ENCODE peak calls at places on chromosomes 4 and X, in eight cellular contexts. G, A, X, N, T, D, J and M are unnamed samples.

GRCh38 chrX:13013353-13014110 is 30.9 kb downstream of the FAM9C start:
- DNase-seq in G (peak; percentile 66), A (peak; percentile 78), X (peak; percentile 41), N (no peak), T (peak; percentile 70), D (no peak), J (no peak), M (no peak)

GRCh38 chrX:22323541-22323940 is 50.8 kb downstream of the CBLL2 start:
- DNase-seq in G (no peak), A (peak; percentile 34), X (no peak), N (peak; percentile 82), T (peak; percentile 57), D (no peak), J (no peak), M (no peak)

GRCh38 chrX:70124678-70125077 is 8.6 kb upstream of the IGBP1 start:
- DNase-seq in G (no peak), A (no peak), X (no peak), N (no peak), T (no peak), D (no peak), J (no peak), M (no peak)

GRCh38 chr4:5734841-5735240 is 23.8 kb downstream of the EVC start:
- DNase-seq in G (no peak), A (no peak), X (no peak), N (no peak), T (no peak), D (no peak), J (no peak), M (no peak)

GRCh38 chrX:70455366-70456202 is 10.9 kb downstream of the DLG3 start:
- DNase-seq in G (no peak), A (no peak), X (no peak), N (no peak), T (no peak), D (no peak), J (no peak), M (no peak)

GRCh38 chr4:53558061-53558801 is 33.1 kb downstream of the LNX1 start:
- DNase-seq in G (no peak), A (peak; percentile 68), X (no peak), N (peak; percentile 91), T (peak; percentile 75), D (no peak), J (no peak), M (no peak)

GRCh38 chrX:148609766-148610698 is 109.6 kb downstream of the AFF2 start:
- DNase-seq in G (no peak), A (peak; percentile 1), X (no peak), N (no peak), T (peak; percentile 57), D (no peak), J (no peak), M (no peak)

GRCh38 chrX:68498044-68498507 is 775 bp upstream of the YIPF6 start:
- DNase-seq in G (no peak), A (no peak), X (no peak), N (peak; percentile 33), T (no peak), D (no peak), J (no peak), M (no peak)

GRCh38 chr4:73396993-73397972 is 6.8 kb upstream of the ALB start:
- DNase-seq in G (no peak), A (no peak), X (no peak), N (no peak), T (no peak), D (no peak), J (no peak), M (no peak)

GRCh38 chr4:128600410-128600809 is 209.1 kb upstream of the JADE1 start:
- DNase-seq in G (peak; percentile 43), A (peak; percentile 80), X (peak; percentile 29), N (no peak), T (peak; percentile 17), D (no peak), J (no peak), M (no peak)

GRCh38 chr4:26412381-26413372 is 77.6 kb downstream of the CCKAR start:
- DNase-seq in G (peak; percentile 43), A (peak; percentile 48), X (peak; percentile 60), N (no peak), T (no peak), D (no peak), J (no peak), M (no peak)

GRCh38 chrX:103791233-103791632 is 14.6 kb downstream of the PLP1 start:
- DNase-seq in G (no peak), A (no peak), X (no peak), N (peak; percentile 17), T (no peak), D (no peak), J (no peak), M (no peak)

GRCh38 chr4:16626945-16627344 is 271.5 kb downstream of the LDB2 start:
- DNase-seq in G (peak; percentile 64), A (peak; percentile 95), X (no peak), N (peak; percentile 96), T (peak; percentile 3), D (no peak), J (no peak), M (no peak)

GRCh38 chr4:121688261-121688660 is 8.5 kb downstream of the ANXA5 start:
- DNase-seq in G (no peak), A (no peak), X (no peak), N (no peak), T (no peak), D (no peak), J (no peak), M (no peak)
- H3K36me3 ChIP-seq in G (no peaks in the 10 kb centered on the region), A (peaks cover 3% of the 10 kb centered on the region), X (peaks cover 6% of the 10 kb centered on the region), N (peaks cover 60% of the 10 kb centered on the region), T (peaks cover 22% of the 10 kb centered on the region), D (peaks cover 2% of the 10 kb centered on the region), J (peaks cover 28% of the 10 kb centered on the region), M (peaks cover 56% of the 10 kb centered on the region)

DNA sequence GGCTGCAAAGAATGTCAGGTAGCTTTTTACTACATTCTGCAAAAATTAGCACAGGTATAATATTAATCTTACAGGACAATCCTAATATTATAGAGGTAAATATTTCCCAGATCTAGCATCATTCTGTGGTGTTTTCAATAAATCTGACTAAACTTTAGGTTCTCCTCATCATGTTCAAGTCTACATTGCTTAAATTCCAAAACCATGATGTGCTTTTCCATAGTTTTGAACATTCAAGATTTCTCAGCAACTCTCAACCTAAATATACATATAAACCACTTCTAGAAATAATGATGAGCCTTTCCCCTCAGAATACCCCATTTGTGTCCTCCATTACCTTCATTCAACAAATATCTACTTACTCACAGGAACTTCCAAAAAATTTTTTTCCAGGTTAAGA is 23.1 kb downstream of the EIF4E start:
- DNase-seq in G (no peak), A (no peak), X (no peak), N (peak; percentile 46), T (no peak), D (no peak), J (no peak), M (no peak)
- H3K36me3 ChIP-seq in G (no peaks in the 10 kb centered on the region), A (peaks cover 9% of the 10 kb centered on the region), X (no peaks in the 10 kb centered on the region), N (peaks cover 10% of the 10 kb centered on the region), T (peaks cover 15% of the 10 kb centered on the region), D (peaks cover 19% of the 10 kb centered on the region), J (peaks cover 6% of the 10 kb centered on the region), M (peaks cover 9% of the 10 kb centered on the region)

GRCh38 chr4:153372967-153373562 is 28.6 kb downstream of the MND1 start:
- DNase-seq in G (no peak), A (no peak), X (no peak), N (no peak), T (no peak), D (no peak), J (no peak), M (no peak)
- H3K36me3 ChIP-seq in G (no peaks in the 10 kb centered on the region), A (no peaks in the 10 kb centered on the region), X (no peaks in the 10 kb centered on the region), N (peaks cover 6% of the 10 kb centered on the region), T (no peaks in the 10 kb centered on the region), D (peaks cover 14% of the 10 kb centered on the region), J (no peaks in the 10 kb centered on the region), M (no peaks in the 10 kb centered on the region)

GRCh38 chrX:123625952-123626351 is 106.9 kb downstream of the THOC2 start:
- DNase-seq in G (no peak), A (no peak), X (no peak), N (no peak), T (no peak), D (no peak), J (no peak), M (no peak)
- H3K36me3 ChIP-seq in G (no peaks in the 10 kb centered on the region), A (peaks cover 15% of the 10 kb centered on the region), X (peaks cover 12% of the 10 kb centered on the region), N (peaks cover 22% of the 10 kb centered on the region), T (peaks cover 13% of the 10 kb centered on the region), D (peaks cover 9% of the 10 kb centered on the region), J (peaks cover 30% of the 10 kb centered on the region), M (peaks cover 30% of the 10 kb centered on the region)

DNA sequence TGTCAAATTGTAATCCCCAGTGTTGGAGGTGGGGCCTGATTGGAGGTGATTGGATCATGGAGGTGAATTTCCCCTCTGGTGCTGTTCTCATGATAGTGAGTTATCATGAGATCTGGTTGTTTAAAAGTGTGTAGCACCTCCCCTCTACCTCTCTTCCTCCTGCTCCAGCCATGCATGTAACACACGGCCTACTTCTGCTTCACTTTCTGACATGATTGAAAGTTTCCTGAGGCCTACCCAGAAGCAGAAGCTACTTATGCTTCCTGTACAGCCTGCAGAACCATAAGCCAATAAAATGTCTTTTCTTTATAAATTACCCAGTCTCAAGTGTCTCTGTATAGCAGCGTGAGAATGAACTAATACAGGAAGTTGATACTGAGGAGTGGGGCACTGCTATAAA is 61.7 kb upstream of the DDX60 start:
- DNase-seq in G (no peak), A (no peak), X (no peak), N (no peak), T (no peak), D (no peak), J (no peak), M (no peak)
- H3K36me3 ChIP-seq in G (no peaks in the 10 kb centered on the region), A (no peaks in the 10 kb centered on the region), X (no peaks in the 10 kb centered on the region), N (peaks cover 14% of the 10 kb centered on the region), T (no peaks in the 10 kb centered on the region), D (no peaks in the 10 kb centered on the region), J (peaks cover under 1% of the 10 kb centered on the region), M (peaks cover 39% of the 10 kb centered on the region)

DNA sequence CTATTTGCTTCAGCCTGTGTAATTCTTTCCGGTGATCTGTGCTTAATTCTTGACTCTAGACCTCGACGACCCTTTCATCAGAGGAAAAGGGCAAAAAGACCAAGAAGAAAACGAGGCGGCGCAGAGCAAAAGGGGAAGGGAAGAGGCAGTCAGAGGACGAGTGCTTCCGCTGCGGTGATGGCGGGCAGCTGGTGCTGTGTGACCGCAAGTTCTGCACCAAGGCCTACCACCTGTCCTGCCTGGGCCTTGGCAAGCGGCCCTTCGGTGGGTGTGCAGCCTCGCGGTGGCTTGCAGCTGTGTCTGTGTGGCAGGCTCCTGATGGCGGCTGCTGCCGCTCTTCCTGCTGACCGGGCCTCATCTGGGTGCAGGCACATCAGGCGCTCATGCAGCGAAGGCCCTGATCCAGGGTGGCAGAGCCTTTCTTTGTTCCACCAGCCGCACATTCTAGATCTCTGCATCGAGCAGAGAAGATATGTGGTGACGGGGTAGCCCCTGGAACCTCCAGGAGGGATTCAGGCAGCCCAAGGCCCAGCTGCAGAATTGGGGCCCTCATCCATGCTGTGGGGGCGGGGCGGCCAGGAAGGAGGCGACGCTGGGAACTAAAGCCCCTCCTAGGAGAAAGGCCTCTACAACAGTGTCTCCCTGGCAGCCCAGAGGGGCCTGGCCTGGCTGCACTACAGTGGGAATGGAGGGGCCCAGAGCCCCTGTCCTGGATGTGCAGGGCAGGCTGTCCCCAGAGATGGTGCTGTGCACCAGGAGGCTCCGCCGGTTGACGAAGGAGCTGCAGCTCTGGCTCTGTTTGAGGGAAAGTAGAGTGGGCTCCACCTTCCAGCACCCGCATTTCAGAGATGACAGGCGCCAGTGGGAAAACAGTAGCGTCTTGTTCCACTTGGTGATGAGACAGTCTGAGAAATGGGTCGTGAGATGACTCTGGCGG is 32.1 kb downstream of the NELFA start:
- DNase-seq in G (no peak), A (no peak), X (no peak), N (no peak), T (no peak), D (no peak), J (no peak), M (peak; percentile 64)
- H3K36me3 ChIP-seq in G (no peaks in the 10 kb centered on the region), A (peaks cover 44% of the 10 kb centered on the region), X (peaks cover 27% of the 10 kb centered on the region), N (peaks cover 10% of the 10 kb centered on the region), T (peaks cover 20% of the 10 kb centered on the region), D (peaks cover 92% of the 10 kb centered on the region), J (peaks cover 85% of the 10 kb centered on the region), M (peaks cover 48% of the 10 kb centered on the region)